ENCODE peak calls at places on chromosome 7, in eight cellular contexts. Y is IMR-90; P is adrenal gland; W is mammary epithelial cell; H is neuronal stem cell; C is CD8-positive, alpha-beta memory T cell; B is caudate nucleus; K is tibial artery. X is an unnamed sample.

GRCh38 chr7:106807474-106807873 is 57.6 kb upstream of the PIK3CG start:
- DNase-seq in H (no peak), Y (no peak), P (no peak), C (no peak), B (no peak), K (no peak), W (no peak), X (no peak)

GRCh38 chr7:1698951-1699350 is 28.9 kb downstream of the ELFN1 start:
- DNase-seq in C (no peak), P (no peak), Y (no peak), H (no peak), W (no peak), K (no peak), B (no peak), X (no peak)

GRCh38 chr7:159142204-159142603 is 2.5 kb downstream of the VIPR2 start:
- DNase-seq in B (no peak), Y (no peak), C (no peak), K (no peak), H (no peak), P (no peak), W (no peak), X (no peak)

GRCh38 chr7:71982847-71983246 is 429.3 kb downstream of the CALN1 start:
- DNase-seq in W (no peak), Y (no peak), P (no peak), H (no peak), K (no peak), C (no peak), B (no peak), X (no peak)

GRCh38 chr7:16078076-16078952 is 343.0 kb downstream of the CRPPA start:
- DNase-seq in B (no peak), Y (peak; percentile 64), W (peak; percentile 56), P (peak; percentile 21), C (no peak), K (no peak), H (peak; percentile 61), X (no peak)

GRCh38 chr7:105664816-105665525 is 83.7 kb upstream of the EFCAB10 start:
- DNase-seq in Y (peak; percentile 36), P (peak; percentile 43), B (no peak), K (no peak), W (no peak), H (no peak), C (no peak), X (no peak)

GRCh38 chr7:2281556-2281955 is 32.7 kb downstream of the SNX8 start:
- DNase-seq in H (no peak), P (no peak), Y (peak; percentile 55), K (no peak), B (no peak), W (no peak), C (no peak), X (peak; percentile 22)

GRCh38 chr7:94439893-94440381 is 45.2 kb downstream of the COL1A2 start:
- DNase-seq in H (no peak), Y (peak; percentile 45), C (no peak), W (no peak), K (no peak), P (no peak), B (no peak), X (no peak)

GRCh38 chr7:134599371-134599770 is 47.3 kb upstream of the BPGM start:
- DNase-seq in B (peak; percentile 68), H (no peak), K (no peak), P (no peak), Y (no peak), C (no peak), W (no peak), X (no peak)

GRCh38 chr7:88291401-88292173 is 15.1 kb downstream of the STEAP4 start:
- DNase-seq in C (no peak), B (no peak), K (no peak), W (peak; percentile 96), H (no peak), P (no peak), Y (peak; percentile 3), X (no peak)

GRCh38 chr7:69949195-69949594 is 350.9 kb downstream of the AUTS2 start:
- DNase-seq in B (no peak), K (no peak), P (no peak), Y (no peak), W (no peak), C (no peak), H (no peak), X (no peak)

GRCh38 chr7:28055161-28055544 is 125.4 kb downstream of the JAZF1 start:
- DNase-seq in B (no peak), H (no peak), W (no peak), P (no peak), C (no peak), K (no peak), Y (peak; percentile 37), X (no peak)

GRCh38 chr7:115546790-115547189 is 483.8 kb downstream of the TFEC start:
- DNase-seq in B (no peak), P (no peak), H (no peak), K (no peak), C (no peak), Y (peak; percentile 17), W (no peak), X (no peak)

GRCh38 chr7:103989785-103990775 is 622 bp upstream of the RELN start:
- DNase-seq in Y (peak; percentile 47), K (no peak), C (no peak), P (no peak), B (no peak), W (peak; percentile 4), H (peak; percentile 51), X (no peak)

GRCh38 chr7:1643270-1644092 is 26.6 kb upstream of the ELFN1 start:
- DNase-seq in K (no peak), W (no peak), H (no peak), P (no peak), Y (no peak), C (no peak), B (no peak), X (peak; percentile 1)

GRCh38 chr7:116354546-116355422 is 144.4 kb downstream of the TES start:
- DNase-seq in W (peak; percentile 98), Y (peak; percentile 98), K (peak; percentile 75), P (peak; percentile 59), B (no peak), C (no peak), H (no peak), X (peak; percentile 74)

GRCh38 chr7:43244232-43244631 is 131.8 kb downstream of the HECW1 start:
- DNase-seq in B (no peak), C (no peak), P (no peak), H (no peak), K (no peak), Y (peak; percentile 22), W (peak; percentile 6), X (no peak)

GRCh38 chr7:151592868-151593486 is 73.3 kb upstream of the RHEB start:
- DNase-seq in W (peak; percentile 85), B (no peak), P (no peak), H (no peak), K (no peak), C (no peak), Y (peak; percentile 96), X (no peak)

GRCh38 chr7:1124816-1125602 is 35.0 kb downstream of the ZFAND2A start:
- DNase-seq in Y (no peak), W (no peak), C (no peak), K (no peak), P (no peak), B (no peak), H (no peak), X (peak; percentile 36)

GRCh38 chr7:93015193-93016084 is 102.3 kb downstream of the SAMD9 start:
- DNase-seq in B (no peak), K (no peak), H (no peak), P (no peak), C (no peak), W (no peak), Y (peak; percentile 80), X (no peak)

GRCh38 chr7:93016085-93016471 is 101.7 kb downstream of the SAMD9 start:
- DNase-seq in H (no peak), B (no peak), W (no peak), C (no peak), K (no peak), Y (peak; percentile 45), P (no peak), X (no peak)

GRCh38 chr7:93011351-93012294 is 106.2 kb downstream of the SAMD9 start:
- DNase-seq in C (no peak), K (no peak), B (no peak), P (no peak), W (peak; percentile 86), Y (peak; percentile 99), H (no peak), X (no peak)

GRCh38 chr7:93014410-93014809 is 103.4 kb downstream of the SAMD9 start:
- DNase-seq in Y (no peak), K (no peak), W (no peak), C (no peak), P (no peak), H (no peak), B (no peak), X (no peak)

GRCh38 chr7:93013471-93014061 is 104.2 kb downstream of the SAMD9 start:
- DNase-seq in C (no peak), P (no peak), H (no peak), W (no peak), K (no peak), B (no peak), Y (peak; percentile 66), X (no peak)
- H3K27ac ChIP-seq in C (no peak overlapping the region), P (no peak overlapping the region), H (no peak overlapping the region), W (no peak overlapping the region), K (no peak overlapping the region), B (no peak overlapping the region), Y (peak overlapping the region; percentile 35), X (no peak overlapping the region)

GRCh38 chr7:5690931-5691461 is 90.5 kb downstream of the RNF216 start:
- DNase-seq in W (peak; percentile 56), Y (no peak), B (peak; percentile 34), P (peak; percentile 80), H (no peak), C (no peak), K (peak; percentile 76), X (peak; percentile 68)
- H3K27ac ChIP-seq in W (peak overlapping the region; percentile 97), Y (peak overlapping the region; percentile 88), B (peak overlapping the region; percentile 89), P (peak overlapping the region; percentile 93), H (no peak overlapping the region), C (no peak overlapping the region), K (peak overlapping the region; percentile 87), X (peak overlapping the region; percentile 92)

DNA sequence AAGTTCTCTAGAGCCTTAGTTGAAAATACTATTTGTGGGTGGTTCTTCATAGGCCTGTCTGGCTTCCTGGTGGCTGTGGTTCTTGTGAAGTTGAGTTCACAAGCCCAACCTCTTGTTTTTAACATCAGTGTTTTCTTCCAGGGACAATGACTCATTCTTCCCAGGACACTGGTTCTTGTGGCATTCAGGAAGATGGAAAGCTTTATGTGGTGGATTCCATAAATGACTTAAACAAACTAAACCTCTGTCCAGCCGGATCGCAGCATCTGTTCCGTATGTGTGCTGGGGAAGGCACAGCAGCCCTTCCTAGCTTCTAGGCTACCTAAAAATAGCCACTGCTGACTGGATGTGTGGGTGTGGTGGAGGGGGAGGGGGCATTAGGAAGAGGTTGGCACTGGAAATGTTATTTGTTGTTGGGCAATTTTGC is 3.9 kb downstream of the LSMEM1 start:
- DNase-seq in P (peak; percentile 43), H (no peak), W (peak; percentile 35), Y (peak; percentile 93), B (no peak), K (peak; percentile 71), C (no peak), X (peak; percentile 17)
- H3K27ac ChIP-seq in P (peak overlapping the region; percentile 54), H (no peak overlapping the region), W (no peak overlapping the region), Y (no peak overlapping the region), B (no peak overlapping the region), K (peak overlapping the region; percentile 76), C (no peak overlapping the region), X (peak overlapping the region; percentile 86)

DNA sequence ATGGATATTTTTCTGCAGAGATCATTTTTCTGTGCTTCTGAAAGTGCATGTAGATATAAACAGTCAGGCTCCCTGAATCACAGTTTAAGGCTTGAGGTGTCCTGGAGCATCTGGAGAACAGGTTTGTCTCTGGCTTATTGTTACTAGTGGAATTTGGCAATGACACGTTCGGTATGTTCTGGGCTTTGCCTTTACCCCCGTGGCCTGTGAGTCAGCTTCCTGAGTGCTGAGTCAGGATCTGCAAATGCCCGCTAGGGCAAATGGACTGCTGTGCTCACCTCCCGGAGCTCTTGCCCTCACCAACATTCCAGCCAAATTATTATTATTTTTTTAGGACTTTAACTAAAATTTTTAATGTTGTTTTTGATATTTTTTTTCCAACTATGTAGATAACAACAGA is 192.5 kb upstream of the PRSS1 start:
- DNase-seq in C (no peak), B (no peak), H (no peak), Y (peak; percentile 99), W (peak; percentile 95), P (peak; percentile 61), K (no peak), X (no peak)
- H3K27ac ChIP-seq in C (no peak overlapping the region), B (no peak overlapping the region), H (no peak overlapping the region), Y (no peak overlapping the region), W (peak overlapping the region; percentile 88), P (no peak overlapping the region), K (no peak overlapping the region), X (no peak overlapping the region)